ENCODE peak calls at places on chromosomes 1 and 21, in six cellular contexts. One of them, this sample, is unnamed.

GRCh38 chr1:29708818-29709710 is 472.7 kb downstream of the PTPRU start:
- DNase-seq in GM19239: peak; percentile 24
- DNase-seq in activated T-cell treated with anti-CD3 and anti-CD28 coated beads, Interleukin-2, amount 50 U/mL, for 4 hours: no peak
- DNase-seq in KG1: no peak
- DNase-seq in AG09319: peak; percentile 79
- DNase-seq in A549: peak; percentile 82
- DNase-seq in this sample: peak; percentile 77

GRCh38 chr1:18564661-18565060 is 66.0 kb upstream of the PAX7 start:
- DNase-seq in AG09319: no peak
- DNase-seq in KG1: no peak
- DNase-seq in A549: no peak
- DNase-seq in GM19239: no peak
- DNase-seq in activated T-cell treated with anti-CD3 and anti-CD28 coated beads, Interleukin-2, amount 50 U/mL, for 4 hours: no peak
- DNase-seq in this sample: no peak

GRCh38 chr1:234515411-234515810 is 36.4 kb upstream of the TARBP1 start:
- DNase-seq in AG09319: no peak
- DNase-seq in A549: peak; percentile 37
- DNase-seq in KG1: no peak
- DNase-seq in GM19239: no peak
- DNase-seq in activated T-cell treated with anti-CD3 and anti-CD28 coated beads, Interleukin-2, amount 50 U/mL, for 4 hours: no peak
- DNase-seq in this sample: no peak

GRCh38 chr1:78691995-78692747 is 42.5 kb downstream of the IFI44 start:
- DNase-seq in activated T-cell treated with anti-CD3 and anti-CD28 coated beads, Interleukin-2, amount 50 U/mL, for 4 hours: no peak
- DNase-seq in GM19239: no peak
- DNase-seq in A549: peak; percentile 2
- DNase-seq in AG09319: no peak
- DNase-seq in KG1: no peak
- DNase-seq in this sample: peak; percentile 64

GRCh38 chr1:46488343-46489168 is 1.1 kb upstream of the DMBX1 start:
- DNase-seq in AG09319: no peak
- DNase-seq in KG1: no peak
- DNase-seq in A549: no peak
- DNase-seq in GM19239: no peak
- DNase-seq in activated T-cell treated with anti-CD3 and anti-CD28 coated beads, Interleukin-2, amount 50 U/mL, for 4 hours: no peak
- DNase-seq in this sample: no peak

GRCh38 chr1:28887418-28887834 is 26.9 kb upstream of the EPB41 start:
- DNase-seq in GM19239: no peak
- DNase-seq in KG1: no peak
- DNase-seq in AG09319: no peak
- DNase-seq in A549: no peak
- DNase-seq in activated T-cell treated with anti-CD3 and anti-CD28 coated beads, Interleukin-2, amount 50 U/mL, for 4 hours: peak; percentile 48
- DNase-seq in this sample: no peak

GRCh38 chr1:155940993-155941844 is at the start of gene RXFP4:
- DNase-seq in GM19239: no peak
- DNase-seq in KG1: no peak
- DNase-seq in activated T-cell treated with anti-CD3 and anti-CD28 coated beads, Interleukin-2, amount 50 U/mL, for 4 hours: no peak
- DNase-seq in AG09319: no peak
- DNase-seq in A549: peak; percentile 63
- DNase-seq in this sample: peak; percentile 65

GRCh38 chr1:27993241-27993640 is 33.5 kb downstream of the XKR8 start:
- DNase-seq in activated T-cell treated with anti-CD3 and anti-CD28 coated beads, Interleukin-2, amount 50 U/mL, for 4 hours: no peak
- DNase-seq in GM19239: no peak
- DNase-seq in AG09319: no peak
- DNase-seq in KG1: no peak
- DNase-seq in A549: no peak
- DNase-seq in this sample: no peak

GRCh38 chr1:21865943-21866628 is 54.0 kb downstream of the LDLRAD2 start:
- DNase-seq in AG09319: no peak
- DNase-seq in GM19239: peak; percentile 81
- DNase-seq in A549: no peak
- DNase-seq in activated T-cell treated with anti-CD3 and anti-CD28 coated beads, Interleukin-2, amount 50 U/mL, for 4 hours: no peak
- DNase-seq in KG1: no peak
- DNase-seq in this sample: no peak

GRCh38 chr1:183150445-183150844 is 35.6 kb upstream of the LAMC2 start:
- DNase-seq in GM19239: no peak
- DNase-seq in activated T-cell treated with anti-CD3 and anti-CD28 coated beads, Interleukin-2, amount 50 U/mL, for 4 hours: no peak
- DNase-seq in AG09319: no peak
- DNase-seq in KG1: no peak
- DNase-seq in A549: no peak
- DNase-seq in this sample: no peak

GRCh38 chr1:200972985-200973742 is 50.4 kb downstream of the KIF21B start:
- DNase-seq in AG09319: no peak
- DNase-seq in A549: no peak
- DNase-seq in KG1: no peak
- DNase-seq in GM19239: no peak
- DNase-seq in activated T-cell treated with anti-CD3 and anti-CD28 coated beads, Interleukin-2, amount 50 U/mL, for 4 hours: no peak
- DNase-seq in this sample: no peak

GRCh38 chr1:54885863-54886723 is 902 bp downstream of the DHCR24 start:
- DNase-seq in GM19239: no peak
- DNase-seq in activated T-cell treated with anti-CD3 and anti-CD28 coated beads, Interleukin-2, amount 50 U/mL, for 4 hours: no peak
- DNase-seq in KG1: no peak
- DNase-seq in A549: no peak
- DNase-seq in AG09319: no peak
- DNase-seq in this sample: no peak

GRCh38 chr21:45528981-45529784 is 13.1 kb downstream of the SLC19A1 start:
- DNase-seq in AG09319: no peak
- DNase-seq in activated T-cell treated with anti-CD3 and anti-CD28 coated beads, Interleukin-2, amount 50 U/mL, for 4 hours: no peak
- DNase-seq in GM19239: no peak
- DNase-seq in KG1: no peak
- DNase-seq in A549: no peak
- DNase-seq in this sample: no peak

GRCh38 chr1:231353086-231353485 is 15.0 kb downstream of the SPRTN start:
- DNase-seq in GM19239: no peak
- DNase-seq in KG1: no peak
- DNase-seq in A549: no peak
- DNase-seq in activated T-cell treated with anti-CD3 and anti-CD28 coated beads, Interleukin-2, amount 50 U/mL, for 4 hours: no peak
- DNase-seq in AG09319: no peak
- DNase-seq in this sample: no peak

GRCh38 chr1:93694833-93695232 is 13.2 kb upstream of the BCAR3 start:
- DNase-seq in GM19239: no peak
- DNase-seq in KG1: no peak
- DNase-seq in activated T-cell treated with anti-CD3 and anti-CD28 coated beads, Interleukin-2, amount 50 U/mL, for 4 hours: no peak
- DNase-seq in A549: no peak
- DNase-seq in AG09319: no peak
- DNase-seq in this sample: no peak

GRCh38 chr21:38628426-38628825 is 130.1 kb upstream of the ERG start:
- DNase-seq in AG09319: no peak
- DNase-seq in activated T-cell treated with anti-CD3 and anti-CD28 coated beads, Interleukin-2, amount 50 U/mL, for 4 hours: no peak
- DNase-seq in KG1: no peak
- DNase-seq in GM19239: no peak
- DNase-seq in A549: no peak
- DNase-seq in this sample: no peak

GRCh38 chr1:15277370-15277769 is 30.3 kb downstream of the FHAD1 start:
- DNase-seq in KG1: no peak
- DNase-seq in AG09319: no peak
- DNase-seq in A549: no peak
- DNase-seq in GM19239: no peak
- DNase-seq in activated T-cell treated with anti-CD3 and anti-CD28 coated beads, Interleukin-2, amount 50 U/mL, for 4 hours: no peak
- DNase-seq in this sample: no peak

GRCh38 chr21:44706026-44706705 is 5.2 kb downstream of the TSPEAR start:
- DNase-seq in activated T-cell treated with anti-CD3 and anti-CD28 coated beads, Interleukin-2, amount 50 U/mL, for 4 hours: no peak
- DNase-seq in KG1: no peak
- DNase-seq in GM19239: no peak
- DNase-seq in AG09319: no peak
- DNase-seq in A549: no peak
- DNase-seq in this sample: no peak

This sample was measured in Panc1.